ENCODE peak calls at places on chromosomes 1 and 21, in nine cellular contexts. A, C, H, U, Z, K, S, W and L are unnamed samples.

GRCh38 chr1:159442428-159442827 is 2.9 kb downstream of the OR10J1 start:
- DNase-seq in A (no peak), C (no peak), H (no peak), U (no peak), Z (no peak), K (no peak), S (no peak), W (no peak), L (no peak)

GRCh38 chr1:180184041-180184440 is 29.4 kb downstream of the QSOX1 start:
- DNase-seq in A (no peak), C (no peak), H (no peak), U (no peak), Z (no peak), K (no peak), S (no peak), W (no peak), L (no peak)

GRCh38 chr1:39529901-39530535 is 38.6 kb downstream of the BMP8A start:
- DNase-seq in A (no peak), C (no peak), H (no peak), U (no peak), Z (no peak), K (no peak), S (no peak), W (no peak), L (no peak)

GRCh38 chr1:94113592-94114322 is 7.2 kb downstream of the ABCA4 start:
- DNase-seq in A (no peak), C (peak), H (no peak), U (peak), Z (no peak), K (no peak), S (no peak), W (no peak), L (no peak)

GRCh38 chr1:198633675-198634121 is 5.1 kb upstream of the PTPRC start:
- DNase-seq in A (no peak), C (no peak), H (no peak), U (no peak), Z (no peak), K (no peak), S (no peak), W (no peak), L (no peak)

GRCh38 chr1:152747831-152748230 is 10.0 kb upstream of the KPRP start:
- DNase-seq in A (no peak), C (no peak), H (no peak), U (no peak), Z (no peak), K (peak), S (no peak), W (no peak), L (no peak)

GRCh38 chr1:162663589-162664030 is 31.3 kb downstream of the DDR2 start:
- DNase-seq in A (no peak), C (no peak), H (peak), U (peak), Z (no peak), K (peak), S (no peak), W (no peak), L (no peak)

GRCh38 chr1:19768321-19769210 is 31.1 kb downstream of the TMCO4 start:
- DNase-seq in A (no peak), C (no peak), H (no peak), U (no peak), Z (no peak), K (no peak), S (no peak), W (no peak), L (no peak)

GRCh38 chr1:68459796-68460195 is 10.0 kb upstream of the RPE65 start:
- DNase-seq in A (no peak), C (no peak), H (no peak), U (peak), Z (no peak), K (peak), S (no peak), W (no peak), L (no peak)

GRCh38 chr1:30058966-30059365 is 664.4 kb downstream of the MATN1 start:
- DNase-seq in A (no peak), C (peak), H (no peak), U (no peak), Z (no peak), K (peak), S (no peak), W (no peak), L (no peak)

GRCh38 chr21:38263493-38263892 is 6.7 kb downstream of the KCNJ15 start:
- DNase-seq in A (no peak), C (no peak), H (no peak), U (no peak), Z (no peak), K (peak), S (no peak), W (no peak), L (no peak)

GRCh38 chr1:204924013-204924759 is 53.5 kb downstream of the NFASC start:
- DNase-seq in A (peak), C (no peak), H (no peak), U (no peak), Z (no peak), K (peak), S (no peak), W (no peak), L (no peak)